ENCODE peak calls at places on chromosomes 2 and 18, in five cellular contexts. W is mammary epithelial cell; U is hepatocyte; C is CD8-positive, alpha-beta T cell; S is K562. I is an unnamed sample. For H3K4me1, the result is how much of the 10 kb centered on the place peaks cover.

GRCh38 chr2:16664809-16665745 is 557 bp downstream of the CYRIA start:
- DNase-seq in W (no peak), U (no peak), C (no peak), S (no peak), I (no peak)

GRCh38 chr2:25098558-25099486 is 56.9 kb downstream of the EFR3B start:
- DNase-seq in W (no peak), U (peak), C (no peak), S (no peak), I (peak)

GRCh38 chr2:156573710-156574109 is 137.5 kb downstream of the GPD2 start:
- DNase-seq in W (no peak), U (no peak), C (no peak), S (no peak), I (no peak)

GRCh38 chr2:222283634-222284033 is 15.2 kb downstream of the PAX3 start:
- DNase-seq in W (no peak), U (no peak), C (no peak), S (peak), I (no peak)

GRCh38 chr2:40032650-40033319 is 253.7 kb upstream of the THUMPD2 start:
- DNase-seq in W (peak), U (no peak), C (no peak), S (no peak), I (no peak)

GRCh38 chr18:21820035-21820810 is 79.6 kb downstream of the MIB1 start:
- DNase-seq in W (peak), U (peak), C (no peak), S (peak), I (peak)

GRCh38 chr2:236210536-236210935 is 42.4 kb upstream of the GBX2 start:
- DNase-seq in W (no peak), U (no peak), C (no peak), S (no peak), I (no peak)

GRCh38 chr18:50560681-50561629 is 1.1 kb downstream of the MAPK4 start:
- DNase-seq in W (no peak), U (peak), C (no peak), S (no peak), I (peak)

GRCh38 chr2:28231110-28231621 is 161.5 kb upstream of the FOSL2 start:
- DNase-seq in W (peak), U (no peak), C (no peak), S (no peak), I (no peak)

GRCh38 chr2:20565623-20566236 is 85.2 kb downstream of the HS1BP3 start:
- DNase-seq in W (no peak), U (no peak), C (no peak), S (no peak), I (no peak)
- H3K4me1 ChIP-seq in W (under half), U (under half), C (under half), S (under half), I (under half)

GRCh38 chr2:66571873-66572272 is 136.9 kb downstream of the MEIS1 start:
- DNase-seq in W (no peak), U (no peak), C (no peak), S (no peak), I (no peak)

GRCh38 chr2:66573412-66573811 is 138.5 kb downstream of the MEIS1 start:
- DNase-seq in W (no peak), U (peak), C (no peak), S (no peak), I (no peak)

GRCh38 chr2:66574701-66575624 is 140.0 kb downstream of the MEIS1 start:
- DNase-seq in W (peak), U (peak), C (no peak), S (peak), I (peak)

GRCh38 chr2:66575625-66576371 is 140.9 kb downstream of the MEIS1 start:
- DNase-seq in W (no peak), U (peak), C (no peak), S (peak), I (no peak)

GRCh38 chr2:66573866-66574265 is 138.9 kb downstream of the MEIS1 start:
- DNase-seq in W (no peak), U (peak), C (no peak), S (no peak), I (no peak)
- H3K4me3 ChIP-seq in W (no peak), U (no peak), C (no peak), S (no peak), I (no peak)

GRCh38 chr18:26459340-26459739 is 89.0 kb downstream of the KCTD1 start:
- DNase-seq in W (no peak), U (no peak), C (no peak), S (no peak), I (no peak)
- H3K4me1 ChIP-seq in W (under half), U (under half), C (under half), S (under half), I (under half)

GRCh38 chr18:5891361-5892215 is 3.7 kb downstream of the TMEM200C start:
- DNase-seq in W (no peak), U (no peak), C (no peak), S (no peak), I (no peak)
- H3K4me3 ChIP-seq in W (no peak), U (no peak), C (no peak), S (no peak), I (no peak)

GRCh38 chr18:9741461-9741820 is 33.3 kb downstream of the RAB31 start:
- DNase-seq in W (no peak), U (no peak), C (no peak), S (no peak), I (no peak)
- H3K4me1 ChIP-seq in W (under half), U (under half), C (under half), S (under half), I (under half)

GRCh38 chr2:111662039-111662740 is 221.8 kb downstream of the ANAPC1 start:
- DNase-seq in W (peak), U (no peak), C (no peak), S (no peak), I (no peak)
- H3K4me3 ChIP-seq in W (no peak), U (no peak), C (no peak), S (no peak), I (no peak)